ENCODE peak calls at places on chromosomes 12 and 14, in four cellular contexts. One of them, this sample, is unnamed.

GRCh38 chr12:124391340-124392261 is 96.7 kb downstream of the RFLNA start:
- DNase-seq in GM12865: peak
- DNase-seq in HFF-Myc: no peak
- DNase-seq in skeletal muscle cell: no peak
- DNase-seq in this sample: no peak

GRCh38 chr14:88168498-88169165 is 154.4 kb downstream of the KCNK10 start:
- DNase-seq in GM12865: peak
- DNase-seq in HFF-Myc: peak
- DNase-seq in skeletal muscle cell: no peak
- DNase-seq in this sample: no peak

GRCh38 chr14:99759546-99759925 is 33.7 kb upstream of the EML1 start:
- DNase-seq in GM12865: peak
- DNase-seq in HFF-Myc: no peak
- DNase-seq in skeletal muscle cell: no peak
- DNase-seq in this sample: no peak

GRCh38 chr12:64390275-64390851 is at the start of gene C12orf56:
- DNase-seq in GM12865: no peak
- DNase-seq in HFF-Myc: no peak
- DNase-seq in skeletal muscle cell: no peak
- DNase-seq in this sample: no peak

GRCh38 chr12:119673634-119674033 is 5.7 kb downstream of the PRKAB1 start:
- DNase-seq in GM12865: no peak
- DNase-seq in HFF-Myc: no peak
- DNase-seq in skeletal muscle cell: no peak
- DNase-seq in this sample: no peak

GRCh38 chr12:34402228-34402898 is 380.1 kb downstream of the ALG10 start:
- DNase-seq in GM12865: no peak
- DNase-seq in HFF-Myc: no peak
- DNase-seq in skeletal muscle cell: no peak
- DNase-seq in this sample: no peak

GRCh38 chr14:91413547-91414474 is 3.8 kb downstream of the CCDC88C start:
- DNase-seq in GM12865: no peak
- DNase-seq in HFF-Myc: no peak
- DNase-seq in skeletal muscle cell: no peak
- DNase-seq in this sample: no peak

GRCh38 chr12:6026998-6027397 is 81.9 kb upstream of the ANO2 start:
- DNase-seq in GM12865: no peak
- DNase-seq in HFF-Myc: no peak
- DNase-seq in skeletal muscle cell: no peak
- DNase-seq in this sample: no peak

GRCh38 chr12:12836571-12836970 is 23.4 kb downstream of the DDX47 start:
- DNase-seq in GM12865: no peak
- DNase-seq in HFF-Myc: no peak
- DNase-seq in skeletal muscle cell: no peak
- DNase-seq in this sample: no peak

GRCh38 chr12:84842406-84843013 is 70.1 kb downstream of the SLC6A15 start:
- DNase-seq in GM12865: peak
- DNase-seq in HFF-Myc: peak
- DNase-seq in skeletal muscle cell: no peak
- DNase-seq in this sample: peak

GRCh38 chr12:125089083-125089482 is 23.8 kb downstream of the AACS start:
- DNase-seq in GM12865: no peak
- DNase-seq in HFF-Myc: no peak
- DNase-seq in skeletal muscle cell: no peak
- DNase-seq in this sample: no peak

GRCh38 chr12:127383281-127383680 is 883.7 kb upstream of the TMEM132C start:
- DNase-seq in GM12865: no peak
- DNase-seq in HFF-Myc: no peak
- DNase-seq in skeletal muscle cell: no peak
- DNase-seq in this sample: no peak

GRCh38 chr14:100140452-100141132 is 18.9 kb downstream of the DEGS2 start:
- DNase-seq in GM12865: no peak
- DNase-seq in HFF-Myc: no peak
- DNase-seq in skeletal muscle cell: no peak
- DNase-seq in this sample: peak

GRCh38 chr14:18688346-18688745 is 87.4 kb downstream of the OR11H12 start:
- DNase-seq in GM12865: no peak
- DNase-seq in HFF-Myc: no peak
- DNase-seq in skeletal muscle cell: no peak
- DNase-seq in this sample: no peak

GRCh38 chr12:12807970-12808702 is 5.0 kb upstream of the DDX47 start:
- DNase-seq in GM12865: peak
- DNase-seq in HFF-Myc: no peak
- DNase-seq in skeletal muscle cell: no peak
- DNase-seq in this sample: no peak

GRCh38 chr12:2341871-2342270 is 289.1 kb downstream of the CACNA1C start:
- DNase-seq in GM12865: no peak
- DNase-seq in HFF-Myc: peak
- DNase-seq in skeletal muscle cell: no peak
- DNase-seq in this sample: peak

GRCh38 chr12:51683763-51684357 is 92.8 kb downstream of the SCN8A start:
- DNase-seq in GM12865: no peak
- DNase-seq in HFF-Myc: no peak
- DNase-seq in skeletal muscle cell: peak
- DNase-seq in this sample: peak

GRCh38 chr12:97276621-97277020 is 186.0 kb upstream of the RMST start:
- DNase-seq in GM12865: no peak
- DNase-seq in HFF-Myc: no peak
- DNase-seq in skeletal muscle cell: no peak
- DNase-seq in this sample: no peak

GRCh38 chr12:22858849-22859569 is 234.0 kb downstream of the ETNK1 start:
- DNase-seq in GM12865: peak
- DNase-seq in HFF-Myc: no peak
- DNase-seq in skeletal muscle cell: peak
- DNase-seq in this sample: no peak

GRCh38 chr14:104136472-104137296 is 1.7 kb upstream of the KIF26A start:
- DNase-seq in GM12865: no peak
- DNase-seq in HFF-Myc: no peak
- DNase-seq in skeletal muscle cell: no peak
- DNase-seq in this sample: no peak

GRCh38 chr14:71322660-71323250 is 415.5 kb downstream of the PCNX1 start:
- DNase-seq in GM12865: peak
- DNase-seq in HFF-Myc: peak
- DNase-seq in skeletal muscle cell: no peak
- DNase-seq in this sample: no peak

DNA sequence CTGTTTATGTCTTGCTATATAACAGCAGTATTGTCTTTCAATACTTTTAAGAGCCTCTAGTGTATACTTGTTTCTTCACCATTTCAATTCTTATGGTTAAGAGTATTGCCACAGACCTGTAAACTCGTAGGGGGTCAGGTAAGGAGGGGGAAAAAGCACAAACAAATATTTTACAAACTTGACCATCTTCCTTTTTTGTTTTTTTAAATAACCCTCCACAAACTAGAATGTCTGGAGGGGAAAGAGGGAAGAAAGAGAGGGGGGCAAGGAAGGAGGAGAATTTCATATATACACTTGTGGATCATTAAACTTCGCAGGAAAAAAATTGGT is 4.3 kb downstream of the FOXA1 start:
- DNase-seq in GM12865: no peak
- DNase-seq in HFF-Myc: no peak
- DNase-seq in skeletal muscle cell: no peak
- DNase-seq in this sample: no peak
- H3K4me3 ChIP-seq in GM12865: no peak
- H3K4me3 ChIP-seq in HFF-Myc: no peak
- H3K4me3 ChIP-seq in skeletal muscle cell: no peak
- H3K4me3 ChIP-seq in this sample: no peak

DNA sequence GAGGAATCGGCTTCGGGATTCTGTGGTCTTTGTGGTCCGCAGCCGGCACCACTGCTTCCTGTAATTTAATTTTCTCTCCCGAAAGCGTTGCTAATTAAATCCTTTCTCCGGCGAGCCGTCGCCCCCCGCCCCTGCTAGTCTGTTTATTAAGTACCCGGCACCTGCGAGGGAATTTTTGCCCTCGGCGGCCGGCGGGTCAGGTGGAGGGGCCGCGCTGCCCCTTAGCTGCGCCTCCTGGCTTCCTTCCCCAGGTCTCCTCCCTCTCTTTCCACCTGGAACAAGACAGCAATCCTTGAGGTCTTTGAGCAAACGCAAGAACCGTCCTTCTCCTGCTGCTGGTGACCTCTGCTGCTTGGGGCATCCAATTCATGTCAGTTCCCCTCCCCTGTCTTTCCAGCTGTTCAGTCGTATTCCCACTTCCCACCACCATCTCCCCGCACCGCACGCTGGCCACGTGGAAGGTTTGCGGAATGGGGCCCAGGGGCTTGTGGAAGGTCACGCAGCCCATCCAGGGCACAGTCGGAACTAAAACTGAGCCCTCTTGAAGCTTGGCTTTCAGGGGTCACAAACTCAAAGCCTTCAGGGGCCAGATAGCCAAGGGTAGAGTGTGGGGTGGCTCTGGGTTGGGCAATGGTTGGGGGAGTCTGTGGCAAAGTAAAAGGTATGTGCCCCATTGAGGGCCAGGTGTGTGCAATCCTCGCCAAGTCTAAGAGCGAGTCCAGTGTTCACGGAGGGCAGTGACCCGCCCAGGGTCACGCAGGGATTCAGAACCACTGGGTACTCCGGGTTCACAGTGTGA is 16.1 kb downstream of the ZDHHC22 start:
- DNase-seq in GM12865: no peak
- DNase-seq in HFF-Myc: no peak
- DNase-seq in skeletal muscle cell: no peak
- DNase-seq in this sample: no peak
- H3K4me3 ChIP-seq in GM12865: peak
- H3K4me3 ChIP-seq in HFF-Myc: no peak
- H3K4me3 ChIP-seq in skeletal muscle cell: peak
- H3K4me3 ChIP-seq in this sample: peak

GRCh38 chr12:121534495-121535148 is 46.2 kb downstream of the KDM2B start:
- DNase-seq in GM12865: peak
- DNase-seq in HFF-Myc: no peak
- DNase-seq in skeletal muscle cell: no peak
- DNase-seq in this sample: no peak

GRCh38 chr12:121533391-121534090 is 47.3 kb downstream of the KDM2B start:
- DNase-seq in GM12865: no peak
- DNase-seq in HFF-Myc: no peak
- DNase-seq in skeletal muscle cell: no peak
- DNase-seq in this sample: no peak

GRCh38 chr12:121536058-121536928 is 44.5 kb downstream of the KDM2B start:
- DNase-seq in GM12865: peak
- DNase-seq in HFF-Myc: peak
- DNase-seq in skeletal muscle cell: peak
- DNase-seq in this sample: peak

GRCh38 chr12:121536929-121537813 is 43.7 kb downstream of the KDM2B start:
- DNase-seq in GM12865: peak
- DNase-seq in HFF-Myc: no peak
- DNase-seq in skeletal muscle cell: no peak
- DNase-seq in this sample: peak

DNA sequence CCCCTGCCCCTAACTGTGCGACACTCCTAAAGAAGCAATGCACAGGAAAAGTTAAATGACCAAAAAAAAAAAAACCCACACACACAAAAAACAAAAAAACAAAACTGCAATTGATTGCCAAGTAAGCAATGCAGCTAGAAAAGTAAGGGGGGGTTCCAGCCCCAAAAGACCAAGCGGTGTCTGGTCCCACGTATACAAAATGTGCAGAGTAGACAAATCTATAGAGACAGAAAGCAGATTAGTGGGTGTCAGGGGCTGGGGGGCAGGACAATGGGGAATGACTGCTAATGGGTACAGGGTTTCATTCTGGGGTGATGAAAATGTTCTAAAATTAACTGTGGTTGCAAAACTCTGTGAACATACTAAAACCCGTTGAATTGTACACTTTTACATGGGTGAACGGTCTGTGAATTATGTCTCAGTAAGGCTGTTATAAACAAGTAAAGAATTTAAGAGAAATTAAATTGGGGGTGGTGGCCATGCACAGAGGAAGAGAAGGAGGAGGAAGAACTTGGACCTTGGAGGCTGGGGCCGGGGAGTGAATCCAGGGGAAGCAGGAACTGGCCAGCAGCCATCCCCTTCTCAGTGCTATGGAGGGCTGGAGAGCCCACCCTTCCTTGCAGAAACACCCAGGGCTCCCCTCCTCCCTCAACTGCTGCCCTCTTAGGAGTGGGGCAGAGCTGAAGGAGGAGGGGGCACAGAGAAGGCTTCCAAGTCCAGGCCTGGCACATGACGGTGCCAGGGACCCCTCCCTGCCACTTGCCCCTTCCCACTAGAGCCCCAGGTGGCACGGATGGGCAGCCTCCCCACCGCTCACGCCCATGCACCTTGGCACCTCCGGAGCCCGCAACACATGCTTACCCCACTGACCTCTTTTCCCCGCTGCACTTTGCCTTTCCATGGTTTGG is 45.4 kb downstream of the KDM2B start:
- DNase-seq in GM12865: no peak
- DNase-seq in HFF-Myc: no peak
- DNase-seq in skeletal muscle cell: no peak
- DNase-seq in this sample: no peak
- H3K4me3 ChIP-seq in GM12865: peak
- H3K4me3 ChIP-seq in HFF-Myc: peak
- H3K4me3 ChIP-seq in skeletal muscle cell: peak
- H3K4me3 ChIP-seq in this sample: peak

GRCh38 chr14:36524220-36524837 is 4.3 kb upstream of the NKX2-1 start:
- DNase-seq in GM12865: no peak
- DNase-seq in HFF-Myc: no peak
- DNase-seq in skeletal muscle cell: no peak
- DNase-seq in this sample: no peak
- H3K4me3 ChIP-seq in GM12865: no peak
- H3K4me3 ChIP-seq in HFF-Myc: no peak
- H3K4me3 ChIP-seq in skeletal muscle cell: no peak
- H3K4me3 ChIP-seq in this sample: no peak

DNA sequence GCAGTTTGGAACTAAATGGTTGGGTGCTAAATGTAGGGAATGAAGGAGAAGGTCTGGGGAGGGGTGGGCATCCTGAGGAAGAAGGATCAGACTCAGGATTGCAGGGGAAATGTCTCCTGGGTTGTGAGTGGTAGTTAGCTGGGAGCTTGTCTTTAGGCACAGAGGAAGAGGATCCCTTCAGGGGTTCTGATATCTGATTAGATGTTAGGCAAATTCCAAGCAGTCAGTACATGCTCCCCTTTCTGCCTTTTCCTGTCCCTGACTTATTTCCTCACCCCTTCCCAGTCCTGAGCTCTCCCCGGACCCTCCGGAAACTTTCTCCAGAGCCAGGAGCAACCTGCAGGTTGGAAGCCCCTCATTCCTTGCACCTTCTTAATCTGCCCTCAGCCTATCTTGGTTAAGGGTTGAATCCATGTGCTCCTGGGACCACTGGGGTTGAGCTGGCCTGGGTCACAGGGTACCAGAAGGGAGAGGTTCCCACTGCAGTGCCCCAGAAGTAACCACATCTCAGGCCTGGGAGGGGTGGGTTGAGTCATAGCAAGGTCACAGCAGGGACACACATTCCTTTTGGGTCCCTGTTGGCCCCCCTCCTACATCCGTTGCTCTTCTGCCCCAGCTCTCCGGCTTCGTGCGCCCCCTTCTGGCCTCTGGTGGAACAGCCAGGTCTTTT is 1.6 kb downstream of the IGFBP6 start:
- DNase-seq in GM12865: peak
- DNase-seq in HFF-Myc: peak
- DNase-seq in skeletal muscle cell: peak
- DNase-seq in this sample: peak
- H3K4me3 ChIP-seq in GM12865: no peak
- H3K4me3 ChIP-seq in HFF-Myc: peak
- H3K4me3 ChIP-seq in skeletal muscle cell: peak
- H3K4me3 ChIP-seq in this sample: peak

This sample was measured in retinal pigment epithelial cell.